ENCODE peak calls at places on chromosomes 2 and 18, in five cellular contexts. J, R, B, W and Q are unnamed samples.

GRCh38 chr2:238596571-238597551 is 170.1 kb downstream of the ASB1 start:
- DNase-seq in B (peak; percentile 97), J (no peak), R (peak; percentile 86), W (no peak), Q (no peak)

GRCh38 chr2:238290079-238290478 is 1.7 kb upstream of the PER2 start:
- DNase-seq in R (peak; percentile 46), B (no peak), J (peak; percentile 26), W (no peak), Q (peak; percentile 57)

GRCh38 chr2:158990397-158991209 is 22.2 kb downstream of the TANC1 start:
- DNase-seq in R (peak; percentile 100), B (peak; percentile 60), J (no peak), W (no peak), Q (no peak)

GRCh38 chr2:101036562-101036961 is 34.5 kb downstream of the RPL31 start:
- DNase-seq in R (peak; percentile 36), B (peak; percentile 47), W (no peak), J (no peak), Q (no peak)

GRCh38 chr2:95524195-95524594 is 39.6 kb upstream of the TRIM43B start:
- DNase-seq in R (no peak), W (no peak), B (no peak), J (no peak), Q (no peak)

GRCh38 chr2:24824071-24824588 is 30.9 kb downstream of the CENPO start:
- DNase-seq in J (no peak), W (no peak), R (no peak), B (no peak), Q (no peak)

GRCh38 chr2:204743368-204743960 is 198.2 kb downstream of the PARD3B start:
- DNase-seq in J (no peak), R (no peak), B (no peak), W (no peak), Q (no peak)

GRCh38 chr2:28219134-28219533 is 173.5 kb upstream of the FOSL2 start:
- DNase-seq in R (peak; percentile 39), B (no peak), W (no peak), J (no peak), Q (no peak)

GRCh38 chr2:30239308-30240161 is 8.2 kb downstream of the LBH start:
- DNase-seq in J (peak; percentile 72), R (peak; percentile 63), B (peak; percentile 69), W (peak; percentile 65), Q (peak; percentile 67)

GRCh38 chr2:9370746-9371145 is 52.6 kb downstream of the ITGB1BP1 start:
- DNase-seq in W (no peak), R (no peak), J (no peak), B (no peak), Q (no peak)

GRCh38 chr18:59049726-59050660 is 89.7 kb upstream of the SEC11C start:
- DNase-seq in R (no peak), J (no peak), W (no peak), B (no peak), Q (no peak)

GRCh38 chr2:55018619-55019018 is 31.6 kb downstream of the RTN4 start:
- DNase-seq in B (no peak), R (no peak), W (no peak), J (no peak), Q (no peak)

GRCh38 chr2:100818606-100819364 is 1.2 kb upstream of the NPAS2 start:
- DNase-seq in W (no peak), R (peak; percentile 93), J (peak; percentile 60), B (peak; percentile 62), Q (no peak)

GRCh38 chr2:20223345-20224190 is 1.4 kb downstream of the SDC1 start:
- DNase-seq in R (no peak), B (peak; percentile 57), W (no peak), J (peak; percentile 38), Q (no peak)

GRCh38 chr2:63537306-63537705 is 51.0 kb downstream of the WDPCP start:
- DNase-seq in B (peak; percentile 36), W (no peak), J (no peak), R (peak; percentile 45), Q (no peak)

GRCh38 chr2:70959271-70959761 is 19.1 kb upstream of the ANKRD53 start:
- DNase-seq in W (no peak), J (no peak), R (no peak), B (no peak), Q (peak; percentile 40)

GRCh38 chr2:218002792-218003191 is at the start of gene TNS1:
- DNase-seq in W (no peak), R (no peak), B (no peak), J (no peak), Q (no peak)

GRCh38 chr2:100733344-100734187 is 86.4 kb upstream of the NPAS2 start:
- DNase-seq in J (no peak), B (no peak), W (no peak), R (peak; percentile 97), Q (no peak)

GRCh38 chr2:168188011-168188410 is 59.4 kb downstream of the STK39 start:
- DNase-seq in B (no peak), W (no peak), J (no peak), R (no peak), Q (no peak)

GRCh38 chr2:10486601-10487079 is 38.5 kb upstream of the ODC1 start:
- DNase-seq in J (no peak), W (no peak), R (no peak), B (no peak), Q (no peak)